ENCODE peak calls at places on chromosomes 4 and X, in five cellular contexts. P is BJ, F is HFF-Myc, E is lower lobe of right lung, Y is astrocyte of the spinal cord. B is an unnamed sample.

GRCh38 chr4:13700196-13701140 is 72.9 kb upstream of the BOD1L1 start:
- DNase-seq in P (peak; percentile 69), F (peak; percentile 22), E (no peak), Y (peak; percentile 90), B (peak; percentile 10)

GRCh38 chr4:61389640-61390039 is 189.5 kb downstream of the ADGRL3 start:
- DNase-seq in P (no peak), F (no peak), E (no peak), Y (no peak), B (no peak)

GRCh38 chr4:80206111-80206510 is 8.8 kb downstream of the PRDM8 start:
- DNase-seq in P (no peak), F (no peak), E (no peak), Y (no peak), B (no peak)

GRCh38 chr4:184306949-184307348 is 89.3 kb upstream of the ENPP6 start:
- DNase-seq in P (no peak), F (no peak), E (no peak), Y (peak; percentile 22), B (no peak)

GRCh38 chrX:7062276-7062675 is 85.2 kb upstream of the STS start:
- DNase-seq in P (no peak), F (no peak), E (no peak), Y (peak; percentile 35), B (no peak)

GRCh38 chr4:148335133-148335532 is 107.1 kb downstream of the NR3C2 start:
- DNase-seq in P (no peak), F (no peak), E (no peak), Y (no peak), B (no peak)

GRCh38 chr4:8771258-8771590 is 100.4 kb downstream of the HMX1 start:
- DNase-seq in P (no peak), F (no peak), E (peak; percentile 37), Y (no peak), B (no peak)

GRCh38 chrX:13868481-13869040 is 51.7 kb upstream of the GPM6B start:
- DNase-seq in P (peak; percentile 7), F (no peak), E (no peak), Y (peak; percentile 29), B (no peak)

GRCh38 chrX:65517923-65518322 is 16.7 kb downstream of the LAS1L start:
- DNase-seq in P (no peak), F (no peak), E (no peak), Y (no peak), B (no peak)

GRCh38 chr4:53113433-53114215 is 251.5 kb downstream of the RASL11B start:
- DNase-seq in P (no peak), F (no peak), E (no peak), Y (no peak), B (no peak)

GRCh38 chr4:135418353-135418752 is 1216.8 kb upstream of the PABPC4L start:
- DNase-seq in P (no peak), F (no peak), E (no peak), Y (no peak), B (no peak)

GRCh38 chr4:77062856-77063255 is 12.9 kb downstream of the CCNI start:
- DNase-seq in P (no peak), F (no peak), E (no peak), Y (no peak), B (no peak)
- H3K4me3 ChIP-seq in P (no peak overlapping the region), F (no peak overlapping the region), E (no peak overlapping the region), Y (no peak overlapping the region), B (no peak overlapping the region)

GRCh38 chr4:10160280-10160856 is 43.8 kb upstream of the WDR1 start:
- DNase-seq in P (no peak), F (no peak), E (no peak), Y (no peak), B (no peak)
- TF ChIP-seq CTCF in P (peak; percentile 44), F (peak; percentile 9), E (peak; percentile 11), Y (peak; percentile 6), B (peak; percentile 46)

DNA sequence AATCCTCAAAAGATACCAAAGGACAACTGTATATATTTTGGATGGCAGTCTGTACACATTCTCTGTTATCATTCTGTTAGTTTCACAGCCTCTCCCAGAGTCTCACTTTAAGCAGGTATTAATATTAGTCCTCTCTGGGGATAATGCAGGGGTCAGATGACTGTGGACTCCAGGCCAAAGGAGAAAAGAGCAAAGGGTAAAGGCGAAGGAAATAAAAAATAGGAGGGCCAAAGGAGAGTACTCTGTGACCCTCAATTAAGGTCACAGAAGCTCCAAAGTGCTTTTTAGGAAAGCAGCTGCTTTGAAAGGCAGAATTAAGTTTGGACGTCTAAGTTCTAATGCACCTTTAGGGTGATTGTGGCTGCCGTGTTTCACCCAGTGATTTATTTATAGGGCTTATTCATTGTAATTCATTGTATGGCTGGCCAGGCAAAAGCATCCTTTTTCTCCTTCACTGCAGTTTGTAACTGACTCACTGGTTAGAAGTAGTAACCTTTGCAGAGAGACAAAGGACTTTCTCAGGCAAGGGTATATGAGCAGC is 7.8 kb downstream of the MSMO1 start:
- DNase-seq in P (no peak), F (no peak), E (no peak), Y (no peak), B (no peak)
- H3K4me3 ChIP-seq in P (no peak overlapping the region), F (no peak overlapping the region), E (no peak overlapping the region), Y (no peak overlapping the region), B (no peak overlapping the region)

DNA sequence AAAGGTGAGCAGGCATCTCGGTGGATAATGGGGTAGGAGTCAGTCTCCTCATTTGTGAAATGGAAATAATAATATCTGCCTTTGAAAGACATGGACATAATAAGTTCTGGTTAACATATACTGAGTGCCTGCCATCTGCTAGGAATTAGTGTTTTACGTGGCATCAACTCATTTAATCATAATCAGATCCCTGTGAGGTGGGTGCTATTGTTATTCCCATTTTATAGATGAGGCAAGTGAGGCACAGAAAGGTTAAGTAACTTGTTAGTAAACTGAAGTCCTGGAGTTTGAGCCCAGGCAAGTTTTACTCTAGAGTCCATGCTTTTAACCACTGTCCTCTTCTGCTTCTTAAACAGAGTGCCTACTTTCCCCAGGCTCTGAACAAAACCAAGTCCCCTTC is 7.5 kb downstream of the CCDC120 start:
- DNase-seq in P (no peak), F (no peak), E (no peak), Y (no peak), B (no peak)
- TF ChIP-seq CTCF in P (no peak), F (no peak), E (no peak), Y (no peak), B (no peak)

GRCh38 chrX:120000490-120001246 is 57.1 kb upstream of the NKAP start:
- DNase-seq in P (no peak), F (no peak), E (no peak), Y (no peak), B (no peak)
- H3K4me3 ChIP-seq in P (no peak overlapping the region), F (no peak overlapping the region), E (no peak overlapping the region), Y (no peak overlapping the region), B (no peak overlapping the region)

DNA sequence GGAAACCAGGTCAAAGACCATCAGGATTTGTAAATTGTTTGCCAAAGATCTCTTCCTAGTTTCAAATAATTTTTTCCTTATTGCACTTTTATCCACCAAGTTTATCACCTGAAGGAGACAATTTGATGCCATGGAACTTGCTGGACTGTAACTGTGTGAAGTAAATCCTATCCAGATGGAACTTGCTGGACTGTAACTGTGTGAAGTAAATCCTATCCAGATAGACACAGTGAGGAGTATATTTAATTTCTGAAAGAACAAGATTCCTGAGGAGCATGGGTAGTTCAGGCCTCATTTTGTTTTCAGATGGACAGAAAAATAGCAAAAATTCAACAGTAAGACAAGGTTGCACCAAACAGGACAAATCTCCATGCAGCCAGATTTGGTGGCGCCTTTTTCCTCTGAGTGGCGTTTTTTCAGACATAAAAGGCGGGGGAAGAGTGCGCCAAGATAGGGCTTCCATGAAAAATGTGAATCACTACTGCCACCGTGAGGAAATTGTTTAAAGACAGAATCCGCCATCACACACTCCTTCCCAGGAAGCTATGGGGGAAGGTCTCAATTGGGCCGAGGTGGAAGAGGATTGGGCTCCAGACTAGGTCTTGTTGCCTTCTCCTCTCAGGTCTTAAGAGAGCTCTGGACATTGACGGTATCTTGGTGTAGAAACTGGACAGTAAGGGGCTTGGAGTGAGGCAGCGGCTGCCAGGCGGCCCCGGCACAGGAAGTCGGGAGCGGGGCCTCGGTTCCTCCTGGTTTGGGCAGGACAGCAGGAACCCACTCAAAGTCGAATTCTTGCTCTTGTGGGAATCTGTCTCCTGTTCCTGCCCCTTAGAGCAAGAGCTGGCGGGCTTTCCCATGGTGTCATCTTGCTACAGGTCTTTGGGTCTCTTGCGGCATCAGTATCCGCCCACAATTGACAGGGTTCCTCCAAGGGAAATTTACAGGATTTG is 234.7 kb downstream of the OR13H1 start:
- DNase-seq in P (no peak), F (no peak), E (no peak), Y (peak; percentile 83), B (no peak)
- TF ChIP-seq CTCF in P (no peak), F (no peak), E (no peak), Y (peak; percentile 24), B (no peak)

DNA sequence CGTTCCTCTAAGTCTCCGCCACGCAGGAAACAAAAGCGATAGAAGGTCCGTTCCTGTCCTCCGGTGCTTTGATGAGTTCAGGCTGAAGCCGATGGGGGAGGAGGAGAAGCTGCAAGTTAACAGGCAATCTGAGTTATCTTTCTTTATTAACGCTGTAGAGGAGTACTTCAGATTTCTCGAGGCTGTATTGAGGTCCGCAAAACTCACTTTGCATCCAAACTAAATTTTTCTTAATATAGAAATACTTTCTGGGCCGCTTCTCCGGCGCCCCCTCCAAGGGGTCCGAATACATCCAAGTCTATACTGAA is 395 bp upstream of the SOWAHB start:
- DNase-seq in P (no peak), F (no peak), E (no peak), Y (no peak), B (no peak)
- H3K4me3 ChIP-seq in P (no peak overlapping the region), F (no peak overlapping the region), E (peak overlapping the region; percentile 63), Y (peak overlapping the region; percentile 39), B (peak overlapping the region; percentile 71)

GRCh38 chr4:77701111-77701510 is 95.5 kb downstream of the CXCL13 start:
- DNase-seq in P (no peak), F (no peak), E (no peak), Y (no peak), B (no peak)

GRCh38 chr4:77697860-77698599 is 92.4 kb downstream of the CXCL13 start:
- DNase-seq in P (no peak), F (peak; percentile 59), E (no peak), Y (peak; percentile 85), B (peak; percentile 39)

GRCh38 chr4:77695769-77696168 is 90.1 kb downstream of the CXCL13 start:
- DNase-seq in P (peak; percentile 73), F (peak; percentile 77), E (no peak), Y (peak; percentile 97), B (peak; percentile 78)

DNA sequence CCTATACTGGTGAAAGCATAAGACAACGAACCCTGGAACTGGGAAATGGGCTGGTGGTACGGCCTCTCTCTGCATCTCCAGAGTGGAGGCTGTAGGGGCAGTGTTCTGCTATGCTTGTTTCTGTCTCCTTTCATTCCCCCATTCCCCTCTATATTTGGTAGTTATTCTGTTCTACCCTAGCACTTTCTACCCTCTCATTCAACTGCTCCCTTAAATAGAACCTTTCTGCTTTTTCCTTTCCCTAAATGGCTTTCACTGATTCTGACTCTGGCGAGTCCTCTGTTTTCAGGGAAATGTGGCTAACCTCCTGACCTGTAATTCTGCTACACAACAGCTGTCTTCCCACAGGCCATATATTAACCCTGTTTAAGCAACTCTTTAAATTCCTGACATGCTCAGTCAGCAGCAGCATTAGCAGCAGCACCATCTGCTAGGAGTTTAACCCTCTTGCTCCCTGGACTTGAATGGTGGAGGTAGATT is 94.2 kb downstream of the CXCL13 start:
- DNase-seq in P (peak; percentile 37), F (peak; percentile 91), E (no peak), Y (peak; percentile 94), B (peak; percentile 66)
- TF ChIP-seq CTCF in P (peak; percentile 25), F (no peak), E (no peak), Y (peak; percentile 42), B (peak; percentile 34)

DNA sequence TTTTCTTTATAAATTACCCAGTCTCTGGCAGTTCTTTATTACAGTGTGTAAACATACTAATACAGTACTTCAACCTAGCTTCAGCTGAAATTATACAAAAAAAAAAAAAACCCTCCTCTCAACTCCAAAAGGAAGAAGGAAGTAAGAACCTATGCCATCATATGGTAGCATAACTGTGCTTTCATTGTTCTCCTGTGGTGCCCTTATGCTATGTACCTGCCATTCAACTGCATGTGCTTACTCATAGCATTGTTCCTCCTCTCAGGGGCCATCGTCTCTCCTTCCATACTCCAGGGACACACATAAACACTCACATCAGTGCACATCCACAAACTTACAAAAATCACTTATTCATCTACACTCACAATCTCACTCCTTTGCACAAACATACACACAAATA is 470.1 kb upstream of the HS3ST1 start:
- DNase-seq in P (no peak), F (no peak), E (no peak), Y (no peak), B (no peak)
- H3K4me3 ChIP-seq in P (no peak overlapping the region), F (no peak overlapping the region), E (no peak overlapping the region), Y (no peak overlapping the region), B (no peak overlapping the region)